ENCODE peak calls at places on chromosome 5, in four cellular contexts. One of them, this sample, is unnamed.

GRCh38 chr5:134555889-134556311 is 30.4 kb downstream of the JADE2 start:
- DNase-seq in H1: peak
- DNase-seq in SK-N-SH: peak
- DNase-seq in K562: peak
- DNase-seq in this sample: peak

GRCh38 chr5:181189962-181190710 is 14.9 kb downstream of the TRIM7 start:
- DNase-seq in K562: no peak
- DNase-seq in H1: no peak
- DNase-seq in SK-N-SH: no peak
- DNase-seq in this sample: no peak

GRCh38 chr5:98341038-98341710 is 432.3 kb upstream of the RGMB start:
- DNase-seq in K562: no peak
- DNase-seq in H1: no peak
- DNase-seq in SK-N-SH: no peak
- DNase-seq in this sample: no peak

GRCh38 chr5:132193165-132193694 is 34.4 kb downstream of the P4HA2 start:
- DNase-seq in SK-N-SH: no peak
- DNase-seq in H1: no peak
- DNase-seq in K562: no peak
- DNase-seq in this sample: no peak

GRCh38 chr5:103891151-103891550 is 328.6 kb upstream of the NUDT12 start:
- DNase-seq in SK-N-SH: no peak
- DNase-seq in H1: no peak
- DNase-seq in K562: no peak
- DNase-seq in this sample: no peak

GRCh38 chr5:104513621-104514020 is 951.0 kb upstream of the NUDT12 start:
- DNase-seq in K562: no peak
- DNase-seq in H1: no peak
- DNase-seq in SK-N-SH: no peak
- DNase-seq in this sample: no peak

GRCh38 chr5:671459-672328 is 21.5 kb downstream of the TPPP start:
- DNase-seq in SK-N-SH: peak
- DNase-seq in K562: peak
- DNase-seq in H1: peak
- DNase-seq in this sample: peak

GRCh38 chr5:1845696-1846095 is 37.0 kb downstream of the IRX4 start:
- DNase-seq in K562: no peak
- DNase-seq in H1: no peak
- DNase-seq in SK-N-SH: no peak
- DNase-seq in this sample: no peak

GRCh38 chr5:55151923-55152842 is 7.8 kb upstream of the GPX8 start:
- DNase-seq in K562: no peak
- DNase-seq in SK-N-SH: no peak
- DNase-seq in H1: no peak
- DNase-seq in this sample: no peak

GRCh38 chr5:173953528-173954090 is 35.4 kb upstream of the C5orf47 start:
- DNase-seq in K562: no peak
- DNase-seq in SK-N-SH: no peak
- DNase-seq in H1: no peak
- DNase-seq in this sample: no peak

GRCh38 chr5:173950829-173951228 is 38.1 kb upstream of the C5orf47 start:
- DNase-seq in K562: no peak
- DNase-seq in SK-N-SH: no peak
- DNase-seq in H1: no peak
- DNase-seq in this sample: no peak

DNA sequence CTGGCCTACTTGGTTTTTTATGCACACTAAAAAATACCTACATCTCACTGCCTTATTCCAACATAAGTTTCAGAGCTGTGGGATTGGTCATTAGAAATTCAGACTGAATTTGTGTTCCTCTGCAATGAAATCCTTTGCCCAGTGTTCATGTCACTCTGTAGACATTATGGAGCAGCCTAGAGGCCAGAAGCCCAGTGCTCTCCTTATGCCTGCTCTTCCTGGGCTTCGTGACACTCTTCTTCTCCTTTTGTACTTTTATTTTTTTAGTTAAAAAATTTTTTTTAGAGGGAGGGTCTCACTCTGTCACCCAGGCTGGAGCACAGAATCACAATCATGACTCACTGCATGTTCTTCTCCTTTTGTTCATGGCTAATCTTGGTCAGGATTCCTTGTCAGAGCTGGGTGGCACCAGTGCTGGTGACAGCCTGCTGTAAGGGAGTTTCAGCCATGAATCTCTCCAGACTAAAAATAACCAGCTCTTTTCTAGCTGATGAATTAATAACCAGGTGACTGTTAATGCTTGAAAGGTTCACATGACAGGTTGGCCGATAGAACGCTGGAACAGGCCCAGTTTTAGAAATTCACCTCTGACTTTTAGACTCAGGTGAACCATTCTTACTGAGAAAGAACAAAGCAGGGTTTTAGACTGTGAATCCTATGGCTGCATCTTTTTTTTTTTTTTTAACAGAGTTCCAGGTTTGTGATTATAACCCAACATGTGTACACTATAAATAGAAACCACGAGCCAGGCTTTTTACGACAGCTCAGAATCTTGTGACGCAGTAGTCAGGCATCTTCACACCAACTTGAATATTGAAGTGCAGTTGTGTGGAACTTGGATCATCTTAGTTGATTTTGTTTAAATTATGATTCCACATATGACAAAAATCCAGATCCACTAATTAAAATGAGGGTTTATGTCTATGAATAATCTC is 34.0 kb upstream of the C5orf47 start:
- DNase-seq in SK-N-SH: no peak
- DNase-seq in K562: no peak
- DNase-seq in H1: no peak
- DNase-seq in this sample: no peak
- TF ChIP-seq TEAD4 in SK-N-SH: no peak
- TF ChIP-seq TEAD4 in K562: no peak
- TF ChIP-seq TEAD4 in H1: no peak
- TF ChIP-seq TEAD4 in this sample: no peak

GRCh38 chr5:179265529-179266290 is 79.6 kb downstream of the ADAMTS2 start:
- DNase-seq in SK-N-SH: peak
- DNase-seq in K562: no peak
- DNase-seq in H1: peak
- DNase-seq in this sample: peak

GRCh38 chr5:179267671-179268071 is 77.6 kb downstream of the ADAMTS2 start:
- DNase-seq in SK-N-SH: peak
- DNase-seq in H1: peak
- DNase-seq in K562: no peak
- DNase-seq in this sample: no peak

GRCh38 chr5:179267071-179267670 is 78.1 kb downstream of the ADAMTS2 start:
- DNase-seq in H1: no peak
- DNase-seq in SK-N-SH: peak
- DNase-seq in K562: no peak
- DNase-seq in this sample: peak

GRCh38 chr5:179264641-179265528 is 80.4 kb downstream of the ADAMTS2 start:
- DNase-seq in K562: no peak
- DNase-seq in H1: peak
- DNase-seq in SK-N-SH: peak
- DNase-seq in this sample: peak

DNA sequence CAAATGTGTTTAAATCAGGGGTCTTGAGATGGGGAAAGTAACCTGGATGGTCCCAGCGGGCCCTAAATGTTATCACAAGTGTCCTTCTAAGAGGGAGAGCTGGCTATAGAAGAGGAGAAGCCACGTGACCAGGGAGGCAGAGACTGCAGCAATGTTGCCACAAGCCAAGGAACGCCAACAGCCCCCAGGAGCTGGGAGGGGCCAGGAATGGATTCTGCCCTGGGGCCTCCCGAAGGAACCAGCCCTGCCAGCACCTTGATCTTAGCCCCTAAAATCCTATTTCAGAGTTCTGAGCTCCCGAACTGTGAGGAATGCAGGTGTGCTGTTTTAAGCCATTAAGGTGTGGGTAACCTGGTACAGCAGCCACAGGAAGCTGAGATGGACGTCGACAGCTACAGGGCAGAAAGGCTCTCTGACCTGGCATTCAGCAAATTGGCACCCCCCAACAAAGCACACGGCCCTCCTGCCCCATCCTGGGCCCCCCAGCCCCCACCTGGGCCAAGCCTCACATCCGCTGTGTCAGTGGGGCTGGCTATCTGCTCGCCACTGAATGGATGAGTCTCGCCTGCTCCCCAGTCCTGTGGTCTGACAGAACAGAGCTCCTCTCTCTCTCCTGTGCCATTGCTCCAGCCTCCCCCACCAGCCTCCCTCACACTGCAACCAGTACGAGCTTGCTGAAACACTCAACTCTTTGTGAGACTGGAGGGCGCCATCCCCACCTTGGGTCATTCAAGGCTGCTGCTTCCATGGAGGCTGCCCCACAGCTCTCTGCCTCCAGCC is 78.8 kb downstream of the ADAMTS2 start:
- DNase-seq in SK-N-SH: peak
- DNase-seq in H1: peak
- DNase-seq in K562: no peak
- DNase-seq in this sample: peak
- TF ChIP-seq TEAD4 in SK-N-SH: no peak
- TF ChIP-seq TEAD4 in H1: no peak
- TF ChIP-seq TEAD4 in K562: no peak
- TF ChIP-seq TEAD4 in this sample: no peak

GRCh38 chr5:179906294-179906794 is 1.4 kb downstream of the TBC1D9B start:
- DNase-seq in H1: no peak
- DNase-seq in K562: no peak
- DNase-seq in SK-N-SH: no peak
- DNase-seq in this sample: peak
- TF ChIP-seq TEAD4 in H1: no peak
- TF ChIP-seq TEAD4 in K562: no peak
- TF ChIP-seq TEAD4 in SK-N-SH: no peak
- TF ChIP-seq TEAD4 in this sample: no peak

DNA sequence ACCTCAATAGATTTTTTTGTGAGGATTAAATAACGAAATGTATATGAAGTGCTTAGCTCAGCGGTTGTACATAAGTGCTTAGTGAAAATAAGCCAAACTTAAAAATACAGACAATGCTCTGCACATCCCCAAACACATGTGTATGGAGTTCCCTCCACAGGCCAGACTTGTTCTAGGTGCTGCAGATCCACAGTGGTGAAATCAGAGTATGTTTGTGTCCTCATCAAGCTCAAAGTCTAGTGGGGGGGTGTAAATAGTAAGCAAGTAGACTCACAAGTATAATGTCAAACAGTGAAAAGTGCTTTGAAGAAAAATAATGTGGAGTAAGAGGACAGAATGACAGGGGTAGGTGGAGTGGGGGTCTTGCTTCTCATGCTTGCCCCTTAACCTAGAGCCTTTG is 157.4 kb upstream of the SPRY4 start:
- DNase-seq in K562: no peak
- DNase-seq in H1: no peak
- DNase-seq in SK-N-SH: no peak
- DNase-seq in this sample: no peak
- TF ChIP-seq TEAD4 in K562: no peak
- TF ChIP-seq TEAD4 in H1: no peak
- TF ChIP-seq TEAD4 in SK-N-SH: no peak
- TF ChIP-seq TEAD4 in this sample: no peak

This sample was measured in WTC11.